ENCODE peak calls at places on chromosomes 2 and 18, in nine cellular contexts. F is psoas muscle; Q is CD8-positive, alpha-beta T cell; J is ovary; Y is heart right ventricle; B is fibroblast of lung; T is GM12878; U is OCI-LY7; P is tibial artery. Z is an unnamed sample. For H3K9me3, the result is how much of the 10 kb centered on the place peaks cover.

GRCh38 chr2:34107811-34108210 is 508.7 kb upstream of the FAM98A start:
- DNase-seq in F (no peak), Q (no peak), J (no peak), Y (no peak), B (no peak), T (no peak), U (no peak), P (no peak), Z (no peak)

GRCh38 chr2:47682231-47682749 is 100.7 kb upstream of the MSH6 start:
- DNase-seq in F (no peak), Q (no peak), J (no peak), Y (no peak), B (no peak), T (no peak), U (no peak), P (no peak), Z (no peak)

GRCh38 chr2:109128466-109129355 is at the start of gene SH3RF3:
- DNase-seq in F (peak), Q (no peak), J (peak), Y (peak), B (peak), T (no peak), U (no peak), P (peak), Z (no peak)

GRCh38 chr2:211534655-211535054 is 978.3 kb downstream of the CPS1 start:
- DNase-seq in F (no peak), Q (no peak), J (no peak), Y (no peak), B (no peak), T (no peak), U (no peak), P (no peak), Z (no peak)

GRCh38 chr2:109349555-109350430 is 220.8 kb downstream of the SH3RF3 start:
- DNase-seq in F (no peak), Q (no peak), J (no peak), Y (no peak), B (no peak), T (no peak), U (no peak), P (no peak), Z (peak)

GRCh38 chr2:238380785-238381184 is 45.9 kb upstream of the ASB1 start:
- DNase-seq in F (no peak), Q (no peak), J (no peak), Y (no peak), B (peak), T (no peak), U (no peak), P (no peak), Z (no peak)

GRCh38 chr2:11096591-11096990 is 58.7 kb upstream of the SLC66A3 start:
- DNase-seq in F (no peak), Q (no peak), J (no peak), Y (no peak), B (no peak), T (no peak), U (no peak), P (peak), Z (no peak)

GRCh38 chr2:233862261-233862768 is 5.9 kb downstream of the MSL3B start:
- DNase-seq in F (no peak), Q (no peak), J (no peak), Y (no peak), B (no peak), T (no peak), U (no peak), P (no peak), Z (no peak)

GRCh38 chr2:144330951-144331651 is 188.8 kb downstream of the ZEB2 start:
- DNase-seq in F (no peak), Q (no peak), J (no peak), Y (no peak), B (peak), T (no peak), U (peak), P (no peak), Z (no peak)

GRCh38 chr2:219071189-219071816 is 10.6 kb upstream of the IHH start:
- DNase-seq in F (no peak), Q (no peak), J (no peak), Y (no peak), B (no peak), T (no peak), U (no peak), P (no peak), Z (no peak)

GRCh38 chr2:238596571-238597551 is 170.1 kb downstream of the ASB1 start:
- DNase-seq in F (peak), Q (no peak), J (peak), Y (peak), B (peak), T (no peak), U (no peak), P (peak), Z (no peak)

GRCh38 chr2:36168136-36168535 is 187.4 kb upstream of the CRIM1 start:
- DNase-seq in F (no peak), Q (no peak), J (no peak), Y (no peak), B (no peak), T (no peak), U (no peak), P (no peak), Z (no peak)

GRCh38 chr2:71925268-71926097 is 222.2 kb downstream of the CYP26B1 start:
- DNase-seq in F (no peak), Q (no peak), J (no peak), Y (no peak), B (no peak), T (no peak), U (no peak), P (peak), Z (no peak)

GRCh38 chr18:57447154-57447621 is 12.0 kb downstream of the ONECUT2 start:
- DNase-seq in F (no peak), Q (no peak), J (no peak), Y (no peak), B (peak), T (no peak), U (peak), P (no peak), Z (no peak)

GRCh38 chr2:20472569-20472968 is 25.7 kb downstream of the RHOB start:
- DNase-seq in F (no peak), Q (no peak), J (no peak), Y (no peak), B (no peak), T (no peak), U (no peak), P (peak), Z (peak)

GRCh38 chr2:24893934-24894333 is 26.1 kb downstream of the ADCY3 start:
- DNase-seq in F (no peak), Q (no peak), J (peak), Y (no peak), B (peak), T (no peak), U (no peak), P (no peak), Z (no peak)

GRCh38 chr2:181684454-181685149 is 4.3 kb upstream of the NEUROD1 start:
- DNase-seq in F (no peak), Q (no peak), J (no peak), Y (no peak), B (no peak), T (no peak), U (no peak), P (no peak), Z (no peak)

GRCh38 chr18:46435031-46435430 is 222.0 kb downstream of the LOXHD1 start:
- DNase-seq in F (no peak), Q (no peak), J (no peak), Y (no peak), B (no peak), T (no peak), U (no peak), P (no peak), Z (peak)

GRCh38 chr2:647691-648231 is 29.4 kb downstream of the TMEM18 start:
- DNase-seq in F (no peak), Q (no peak), J (no peak), Y (no peak), B (no peak), T (no peak), U (no peak), P (no peak), Z (peak)

GRCh38 chr2:110820128-110820527 is 87.8 kb downstream of the ACOXL start:
- DNase-seq in F (no peak), Q (no peak), J (no peak), Y (no peak), B (no peak), T (peak), U (peak), P (no peak), Z (no peak)

GRCh38 chr2:137133231-137133630 is 367.9 kb downstream of the THSD7B start:
- DNase-seq in F (no peak), Q (no peak), J (no peak), Y (no peak), B (no peak), T (no peak), U (no peak), P (no peak), Z (no peak)

GRCh38 chr2:112582314-112582746 is 2.1 kb upstream of the CHCHD5 start:
- DNase-seq in F (no peak), Q (no peak), J (no peak), Y (no peak), B (peak), T (no peak), U (peak), P (no peak), Z (no peak)

GRCh38 chr18:33051397-33051796 is 278.6 kb upstream of the KLHL14 start:
- DNase-seq in F (no peak), Q (no peak), J (no peak), Y (no peak), B (peak), T (no peak), U (no peak), P (no peak), Z (no peak)

GRCh38 chr2:67515021-67515420 is 117.9 kb downstream of the ETAA1 start:
- DNase-seq in F (no peak), Q (no peak), J (no peak), Y (no peak), B (no peak), T (no peak), U (no peak), P (no peak), Z (no peak)

GRCh38 chr2:2896011-2896410 is 481.6 kb downstream of the EIPR1 start:
- DNase-seq in F (no peak), Q (no peak), J (no peak), Y (no peak), B (no peak), T (no peak), U (no peak), P (peak), Z (no peak)

GRCh38 chr2:95384854-95385569 is 17.5 kb upstream of the FAHD2A start:
- DNase-seq in F (peak), Q (no peak), J (peak), Y (no peak), B (peak), T (no peak), U (no peak), P (peak), Z (peak)

GRCh38 chr2:8249191-8249590 is 432.7 kb upstream of the ID2 start:
- DNase-seq in F (no peak), Q (no peak), J (no peak), Y (peak), B (no peak), T (no peak), U (no peak), P (peak), Z (no peak)

GRCh38 chr2:217790681-217791392 is 212.0 kb downstream of the TNS1 start:
- DNase-seq in F (no peak), Q (no peak), J (no peak), Y (no peak), B (peak), T (no peak), U (no peak), P (peak), Z (no peak)

GRCh38 chr2:23601301-23601965 is 216.5 kb downstream of the KLHL29 start:
- DNase-seq in F (no peak), Q (no peak), J (no peak), Y (no peak), B (no peak), T (no peak), U (no peak), P (no peak), Z (no peak)

GRCh38 chr2:217366996-217367395 is 507.1 kb upstream of the TNP1 start:
- DNase-seq in F (no peak), Q (no peak), J (no peak), Y (no peak), B (no peak), T (no peak), U (no peak), P (no peak), Z (no peak)

DNA sequence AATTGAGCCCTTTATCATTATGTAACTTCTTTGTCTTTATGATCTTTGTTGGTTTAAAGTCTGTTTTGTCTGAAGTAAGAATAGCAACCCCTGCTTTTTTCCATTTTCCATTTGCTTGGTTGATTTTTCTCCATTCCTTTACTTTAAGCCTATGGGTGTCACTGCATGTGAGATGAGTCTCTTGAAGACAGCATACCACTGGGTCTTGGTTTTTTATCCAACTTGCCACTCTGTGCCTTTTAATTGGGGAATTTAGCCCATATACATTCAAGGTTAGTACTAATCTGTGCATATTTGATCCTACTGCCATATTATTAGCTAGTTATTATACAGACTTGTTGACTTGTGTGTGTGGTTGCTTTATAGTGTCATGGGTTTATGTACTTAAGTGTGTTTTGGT is 89.6 kb downstream of the NBEAL1 start:
- DNase-seq in F (no peak), Q (no peak), J (no peak), Y (no peak), B (no peak), T (no peak), U (no peak), P (no peak), Z (no peak)
- H3K9me3 ChIP-seq in F (under half), Q (under half), J (under half), Y (under half), B (under half), T (under half), U (under half), P (under half), Z (under half)

DNA sequence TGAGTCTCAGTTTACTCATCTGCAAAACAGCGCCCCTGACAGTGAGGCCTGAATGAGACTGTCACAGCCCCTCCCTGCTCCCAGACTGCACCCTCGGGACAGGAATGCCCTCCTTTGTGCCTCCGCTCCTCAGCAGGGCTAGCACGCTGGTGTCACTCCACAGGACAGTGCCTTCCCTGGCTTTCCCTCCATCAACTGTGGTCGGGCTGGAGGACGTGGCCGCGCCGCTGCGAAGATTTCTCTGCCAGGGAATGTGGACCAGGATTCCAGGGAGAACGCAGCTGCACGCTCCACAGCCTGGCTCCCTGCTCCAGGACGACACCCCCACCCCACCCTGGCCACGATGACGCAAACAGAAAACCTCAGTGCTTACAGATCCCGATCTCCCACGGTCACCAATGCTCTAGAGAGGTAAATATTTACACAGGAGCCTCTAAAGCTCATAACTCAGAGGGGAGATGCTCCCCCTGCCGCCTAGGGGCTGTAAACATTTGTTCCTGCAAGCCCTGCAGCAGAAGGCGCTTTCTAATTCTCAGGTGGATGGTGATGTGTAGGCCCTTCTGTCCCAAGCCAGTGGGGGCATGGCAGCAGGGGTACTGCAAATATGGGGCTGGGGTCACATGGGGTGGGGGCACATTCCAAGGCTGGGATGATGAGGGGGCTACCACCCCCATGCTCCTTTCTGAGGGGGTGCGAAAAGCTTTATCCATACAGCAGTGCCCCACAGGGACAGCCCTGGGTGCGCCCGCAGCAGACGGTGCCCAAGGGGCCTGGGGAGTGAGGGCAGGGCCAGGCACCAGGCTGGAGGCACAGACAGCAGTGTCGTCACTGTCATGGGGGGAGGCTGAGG is 12.4 kb downstream of the HS6ST1 start:
- DNase-seq in F (peak), Q (no peak), J (peak), Y (peak), B (peak), T (no peak), U (no peak), P (peak), Z (no peak)
- TF ChIP-seq CTCF in F (no peak), Q (no peak), J (peak), Y (no peak), B (peak), T (no peak), U (no peak), P (no peak), Z (no peak)

DNA sequence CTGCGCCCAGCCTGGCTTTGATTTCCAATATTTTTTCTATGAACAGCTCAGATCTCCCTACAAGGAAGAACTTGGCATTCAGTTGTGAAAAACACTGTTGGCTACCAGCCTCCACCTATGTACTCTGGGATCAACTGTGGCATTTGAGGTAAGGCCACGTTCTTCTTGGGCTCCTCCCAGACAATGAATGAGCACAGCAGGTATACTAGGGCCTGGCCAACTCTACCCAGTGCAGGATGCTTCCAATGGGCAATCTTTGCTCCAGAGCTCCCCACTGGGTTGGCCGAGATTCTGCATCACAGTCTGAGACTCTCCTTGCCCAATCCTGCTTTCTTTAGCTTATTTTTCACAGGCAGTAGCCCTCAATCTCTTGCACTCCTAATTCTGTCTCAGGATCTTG is 75.9 kb downstream of the TMEM131 start:
- DNase-seq in F (no peak), Q (no peak), J (no peak), Y (no peak), B (no peak), T (no peak), U (no peak), P (no peak), Z (no peak)
- H3K9me3 ChIP-seq in F (under half), Q (under half), J (under half), Y (under half), B (under half), T (under half), U (under half), P (under half), Z (under half)

GRCh38 chr18:62569081-62569480 is 46.3 kb downstream of the ZCCHC2 start:
- DNase-seq in F (no peak), Q (no peak), J (no peak), Y (no peak), B (no peak), T (no peak), U (no peak), P (no peak), Z (no peak)

GRCh38 chr18:62564044-62564443 is 41.2 kb downstream of the ZCCHC2 start:
- DNase-seq in F (no peak), Q (no peak), J (no peak), Y (no peak), B (no peak), T (no peak), U (no peak), P (no peak), Z (no peak)

GRCh38 chr18:62566818-62567217 is 44.0 kb downstream of the ZCCHC2 start:
- DNase-seq in F (no peak), Q (no peak), J (no peak), Y (no peak), B (no peak), T (no peak), U (no peak), P (no peak), Z (no peak)

GRCh38 chr18:62571037-62571436 is 48.2 kb downstream of the ZCCHC2 start:
- DNase-seq in F (no peak), Q (no peak), J (no peak), Y (no peak), B (no peak), T (no peak), U (no peak), P (no peak), Z (no peak)

DNA sequence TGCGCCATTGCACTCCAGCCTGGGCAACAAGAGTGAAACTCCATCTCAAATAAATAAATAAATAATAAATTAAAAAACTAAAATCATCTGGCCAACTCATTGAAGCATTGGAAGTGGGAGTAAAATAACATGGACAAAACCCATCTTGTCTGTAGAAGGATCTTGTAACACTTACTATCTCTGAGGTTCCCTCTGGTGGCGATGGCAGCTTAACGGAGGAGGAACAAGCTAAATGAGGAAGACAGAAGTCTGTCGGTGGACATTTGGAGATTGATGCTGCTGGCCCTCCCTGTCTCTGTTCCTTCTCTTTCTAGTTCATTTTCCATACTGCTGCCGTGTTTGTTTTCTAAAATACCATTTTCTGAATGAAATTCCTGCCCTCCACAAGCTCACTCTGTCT is 43.4 kb downstream of the ZCCHC2 start:
- DNase-seq in F (peak), Q (no peak), J (no peak), Y (no peak), B (peak), T (no peak), U (peak), P (no peak), Z (no peak)
- TF ChIP-seq CTCF in F (peak), Q (peak), J (no peak), Y (no peak), B (peak), T (no peak), U (no peak), P (no peak), Z (peak)

Z was measured in right atrium auricular region.